ENCODE peak calls at places on chromosomes 7 and 10, in seven cellular contexts. T, M, F, K, J, D and A are unnamed samples.

GRCh38 chr7:86660950-86661462 is 17.3 kb downstream of the GRM3 start:
- DNase-seq in T (no peak), M (no peak), F (no peak), K (no peak), J (no peak), D (no peak), A (no peak)

GRCh38 chr7:29924684-29925083 is 64.9 kb downstream of the SCRN1 start:
- DNase-seq in T (no peak), M (no peak), F (no peak), K (no peak), J (no peak), D (no peak), A (no peak)

GRCh38 chr7:110568388-110568787 is 522.5 kb upstream of the LRRN3 start:
- DNase-seq in T (no peak), M (no peak), F (no peak), K (peak; percentile 16), J (no peak), D (no peak), A (peak; percentile 58)

GRCh38 chr10:43333653-43334052 is 37.8 kb upstream of the FXYD4 start:
- DNase-seq in T (no peak), M (no peak), F (no peak), K (peak; percentile 16), J (no peak), D (no peak), A (no peak)

GRCh38 chr10:115942106-115942505 is 330.9 kb downstream of the GFRA1 start:
- DNase-seq in T (no peak), M (no peak), F (no peak), K (no peak), J (no peak), D (no peak), A (peak; percentile 49)

GRCh38 chr10:88313897-88314296 is 269.2 kb downstream of the RNLS start:
- DNase-seq in T (no peak), M (no peak), F (no peak), K (no peak), J (no peak), D (no peak), A (no peak)

GRCh38 chr10:79425074-79425532 is 20.3 kb downstream of the ZCCHC24 start:
- DNase-seq in T (no peak), M (no peak), F (no peak), K (no peak), J (no peak), D (no peak), A (no peak)

GRCh38 chr10:52855546-52856325 is 83.2 kb upstream of the MBL2 start:
- DNase-seq in T (no peak), M (no peak), F (no peak), K (no peak), J (no peak), D (no peak), A (no peak)

GRCh38 chr7:117018713-117019112 is 65.4 kb downstream of the ST7 start:
- DNase-seq in T (no peak), M (no peak), F (no peak), K (no peak), J (no peak), D (no peak), A (no peak)

GRCh38 chr7:137579913-137580640 is 236.5 kb upstream of the PTN start:
- DNase-seq in T (no peak), M (peak; percentile 44), F (no peak), K (peak; percentile 76), J (no peak), D (peak; percentile 95), A (no peak)

GRCh38 chr10:102449321-102450123 is 1.8 kb downstream of the C10orf95 start:
- DNase-seq in T (peak; percentile 78), M (no peak), F (peak; percentile 75), K (peak; percentile 92), J (peak; percentile 84), D (peak; percentile 28), A (peak; percentile 87)

GRCh38 chr7:128860158-128861073 is 2.2 kb upstream of the ATP6V1F start:
- DNase-seq in T (no peak), M (no peak), F (no peak), K (no peak), J (no peak), D (peak; percentile 50), A (no peak)

GRCh38 chr10:69974551-69975155 is 78.0 kb upstream of the MACROH2A2 start:
- DNase-seq in T (no peak), M (no peak), F (no peak), K (no peak), J (no peak), D (peak; percentile 63), A (no peak)

GRCh38 chr7:12557282-12557681 is 13.2 kb upstream of the SCIN start:
- DNase-seq in T (no peak), M (no peak), F (no peak), K (peak; percentile 49), J (no peak), D (no peak), A (peak; percentile 61)

GRCh38 chr10:69269761-69270160 is 8.5 kb upstream of the HK1 start:
- DNase-seq in T (no peak), M (no peak), F (no peak), K (peak; percentile 52), J (no peak), D (no peak), A (peak; percentile 17)

GRCh38 chr7:155533827-155534690 is 12.3 kb downstream of the CNPY1 start:
- DNase-seq in T (no peak), M (no peak), F (no peak), K (no peak), J (no peak), D (no peak), A (no peak)

GRCh38 chr10:84197643-84198042 is 3.3 kb downstream of the CDHR1 start:
- DNase-seq in T (no peak), M (no peak), F (no peak), K (no peak), J (no peak), D (no peak), A (no peak)

GRCh38 chr7:1340640-1341360 is 108.1 kb downstream of the UNCX start:
- DNase-seq in T (no peak), M (no peak), F (no peak), K (no peak), J (no peak), D (no peak), A (no peak)

GRCh38 chr10:123519861-123520260 is 146.3 kb upstream of the GPR26 start:
- DNase-seq in T (no peak), M (no peak), F (no peak), K (no peak), J (no peak), D (no peak), A (no peak)

GRCh38 chr10:124768791-124769190 is 22.9 kb downstream of the EEF1AKMT2 start:
- DNase-seq in T (no peak), M (no peak), F (no peak), K (no peak), J (no peak), D (no peak), A (peak; percentile 56)

GRCh38 chr7:47847207-47847606 is 101.1 kb downstream of the PKD1L1 start:
- DNase-seq in T (no peak), M (no peak), F (no peak), K (no peak), J (no peak), D (no peak), A (no peak)